ENCODE peak calls at places on chromosomes 16 and 17, in four cellular contexts. One of them, this sample, is unnamed.

GRCh38 chr16:29774730-29775129 is 3.3 kb upstream of the ZG16 start:
- DNase-seq in stimulated activated CD8-positive, alpha-beta memory T cell treated with anti-CD3 and anti-CD28 coated beads, Interleukin-15, amount 100 ng/mL, for 4 hours: no peak
- DNase-seq in fibroblast of pulmonary artery: no peak
- DNase-seq in NCI-H1092: no peak
- DNase-seq in this sample: no peak

GRCh38 chr17:35373532-35373983 is at the start of gene SLFN11:
- DNase-seq in stimulated activated CD8-positive, alpha-beta memory T cell treated with anti-CD3 and anti-CD28 coated beads, Interleukin-15, amount 100 ng/mL, for 4 hours: peak; percentile 85
- DNase-seq in fibroblast of pulmonary artery: peak; percentile 93
- DNase-seq in NCI-H1092: peak; percentile 83
- DNase-seq in this sample: peak; percentile 91

GRCh38 chr16:58472266-58472665 is 27.7 kb upstream of the NDRG4 start:
- DNase-seq in stimulated activated CD8-positive, alpha-beta memory T cell treated with anti-CD3 and anti-CD28 coated beads, Interleukin-15, amount 100 ng/mL, for 4 hours: no peak
- DNase-seq in fibroblast of pulmonary artery: no peak
- DNase-seq in NCI-H1092: no peak
- DNase-seq in this sample: no peak

GRCh38 chr16:1976951-1977874 is 4.1 kb downstream of the NOXO1 start:
- DNase-seq in stimulated activated CD8-positive, alpha-beta memory T cell treated with anti-CD3 and anti-CD28 coated beads, Interleukin-15, amount 100 ng/mL, for 4 hours: no peak
- DNase-seq in fibroblast of pulmonary artery: no peak
- DNase-seq in NCI-H1092: no peak
- DNase-seq in this sample: no peak

GRCh38 chr17:18139949-18140348 is 31.4 kb downstream of the MYO15A start:
- DNase-seq in stimulated activated CD8-positive, alpha-beta memory T cell treated with anti-CD3 and anti-CD28 coated beads, Interleukin-15, amount 100 ng/mL, for 4 hours: no peak
- DNase-seq in fibroblast of pulmonary artery: peak; percentile 22
- DNase-seq in NCI-H1092: no peak
- DNase-seq in this sample: no peak

GRCh38 chr17:38419508-38419981 is 8.7 kb upstream of the ARHGAP23 start:
- DNase-seq in stimulated activated CD8-positive, alpha-beta memory T cell treated with anti-CD3 and anti-CD28 coated beads, Interleukin-15, amount 100 ng/mL, for 4 hours: no peak
- DNase-seq in fibroblast of pulmonary artery: no peak
- DNase-seq in NCI-H1092: no peak
- DNase-seq in this sample: no peak

GRCh38 chr16:23479138-23479537 is 26.1 kb upstream of the COG7 start:
- DNase-seq in stimulated activated CD8-positive, alpha-beta memory T cell treated with anti-CD3 and anti-CD28 coated beads, Interleukin-15, amount 100 ng/mL, for 4 hours: no peak
- DNase-seq in fibroblast of pulmonary artery: no peak
- DNase-seq in NCI-H1092: no peak
- DNase-seq in this sample: no peak

GRCh38 chr16:67654069-67654911 is 5.8 kb downstream of the ACD start:
- DNase-seq in stimulated activated CD8-positive, alpha-beta memory T cell treated with anti-CD3 and anti-CD28 coated beads, Interleukin-15, amount 100 ng/mL, for 4 hours: no peak
- DNase-seq in fibroblast of pulmonary artery: no peak
- DNase-seq in NCI-H1092: no peak
- DNase-seq in this sample: no peak

GRCh38 chr16:28186752-28187151 is 25.0 kb downstream of the XPO6 start:
- DNase-seq in stimulated activated CD8-positive, alpha-beta memory T cell treated with anti-CD3 and anti-CD28 coated beads, Interleukin-15, amount 100 ng/mL, for 4 hours: no peak
- DNase-seq in fibroblast of pulmonary artery: no peak
- DNase-seq in NCI-H1092: no peak
- DNase-seq in this sample: no peak

GRCh38 chr17:57900991-57901743 is 51.3 kb upstream of the MRPS23 start:
- DNase-seq in stimulated activated CD8-positive, alpha-beta memory T cell treated with anti-CD3 and anti-CD28 coated beads, Interleukin-15, amount 100 ng/mL, for 4 hours: no peak
- DNase-seq in fibroblast of pulmonary artery: no peak
- DNase-seq in NCI-H1092: no peak
- DNase-seq in this sample: peak; percentile 99

GRCh38 chr17:59786536-59787319 is 79.3 kb downstream of the VMP1 start:
- DNase-seq in stimulated activated CD8-positive, alpha-beta memory T cell treated with anti-CD3 and anti-CD28 coated beads, Interleukin-15, amount 100 ng/mL, for 4 hours: peak; percentile 81
- DNase-seq in fibroblast of pulmonary artery: peak; percentile 100
- DNase-seq in NCI-H1092: no peak
- DNase-seq in this sample: peak; percentile 95